ENCODE peak calls at places on chromosomes 13 and 19, in five cellular contexts. One of them, this sample, is unnamed.

GRCh38 chr19:31018951-31019350 is 330.3 kb downstream of the TSHZ3 start:
- DNase-seq in left lung: no peak
- DNase-seq in AG04449: no peak
- DNase-seq in adrenal gland: no peak
- DNase-seq in GM23338: no peak
- DNase-seq in this sample: no peak

GRCh38 chr13:107866666-107867623 is 348.4 kb downstream of the LIG4 start:
- DNase-seq in left lung: peak
- DNase-seq in AG04449: no peak
- DNase-seq in adrenal gland: no peak
- DNase-seq in GM23338: peak
- DNase-seq in this sample: peak

GRCh38 chr13:39038569-39038898 is 278 bp downstream of the NHLRC3 start:
- DNase-seq in left lung: peak
- DNase-seq in AG04449: no peak
- DNase-seq in adrenal gland: no peak
- DNase-seq in GM23338: no peak
- DNase-seq in this sample: no peak

GRCh38 chr13:91398413-91399188 is at the start of gene GPC5:
- DNase-seq in left lung: peak
- DNase-seq in AG04449: no peak
- DNase-seq in adrenal gland: peak
- DNase-seq in GM23338: peak
- DNase-seq in this sample: peak

GRCh38 chr19:35253316-35254286 is 4.8 kb downstream of the LSR start:
- DNase-seq in left lung: peak
- DNase-seq in AG04449: no peak
- DNase-seq in adrenal gland: peak
- DNase-seq in GM23338: peak
- DNase-seq in this sample: no peak

GRCh38 chr19:21677696-21678418 is 89.5 kb downstream of the ZNF100 start:
- DNase-seq in left lung: peak
- DNase-seq in AG04449: no peak
- DNase-seq in adrenal gland: no peak
- DNase-seq in GM23338: peak
- DNase-seq in this sample: no peak

GRCh38 chr13:95603887-95604533 is 40.5 kb downstream of the DZIP1 start:
- DNase-seq in left lung: peak
- DNase-seq in AG04449: no peak
- DNase-seq in adrenal gland: peak
- DNase-seq in GM23338: no peak
- DNase-seq in this sample: peak

GRCh38 chr13:80196756-80197155 is 144.2 kb downstream of the SPRY2 start:
- DNase-seq in left lung: no peak
- DNase-seq in AG04449: no peak
- DNase-seq in adrenal gland: no peak
- DNase-seq in GM23338: no peak
- DNase-seq in this sample: no peak

GRCh38 chr13:26950968-26951367 is 190.4 kb upstream of the GPR12 start:
- DNase-seq in left lung: no peak
- DNase-seq in AG04449: no peak
- DNase-seq in adrenal gland: no peak
- DNase-seq in GM23338: no peak
- DNase-seq in this sample: no peak

GRCh38 chr19:28297036-28297435 is 915.9 kb downstream of the UQCRFS1 start:
- DNase-seq in left lung: no peak
- DNase-seq in AG04449: no peak
- DNase-seq in adrenal gland: no peak
- DNase-seq in GM23338: no peak
- DNase-seq in this sample: no peak

GRCh38 chr19:4144666-4145261 is 8.7 kb upstream of the CREB3L3 start:
- DNase-seq in left lung: no peak
- DNase-seq in AG04449: no peak
- DNase-seq in adrenal gland: peak
- DNase-seq in GM23338: no peak
- DNase-seq in this sample: no peak

GRCh38 chr13:29954082-29955043 is 103.9 kb upstream of the UBL3 start:
- DNase-seq in left lung: no peak
- DNase-seq in AG04449: no peak
- DNase-seq in adrenal gland: no peak
- DNase-seq in GM23338: no peak
- DNase-seq in this sample: no peak

GRCh38 chr13:103102482-103102881 is 36.3 kb upstream of the SLC10A2 start:
- DNase-seq in left lung: no peak
- DNase-seq in AG04449: no peak
- DNase-seq in adrenal gland: no peak
- DNase-seq in GM23338: peak
- DNase-seq in this sample: no peak

GRCh38 chr19:45098521-45099464 is 5.8 kb downstream of the PPP1R37 start:
- DNase-seq in left lung: no peak
- DNase-seq in AG04449: no peak
- DNase-seq in adrenal gland: peak
- DNase-seq in GM23338: no peak
- DNase-seq in this sample: peak

GRCh38 chr19:44455100-44455499 is 6.8 kb upstream of the ZNF229 start:
- DNase-seq in left lung: no peak
- DNase-seq in AG04449: no peak
- DNase-seq in adrenal gland: no peak
- DNase-seq in GM23338: no peak
- DNase-seq in this sample: no peak

GRCh38 chr19:23855676-23856075 is 59.0 kb upstream of the ZNF726 start:
- DNase-seq in left lung: no peak
- DNase-seq in AG04449: no peak
- DNase-seq in adrenal gland: no peak
- DNase-seq in GM23338: peak
- DNase-seq in this sample: no peak

GRCh38 chr19:45781282-45782161 is 768 bp downstream of the DMPK start:
- DNase-seq in left lung: peak
- DNase-seq in AG04449: no peak
- DNase-seq in adrenal gland: peak
- DNase-seq in GM23338: no peak
- DNase-seq in this sample: no peak

GRCh38 chr13:105814219-105814901 is 721.1 kb downstream of the EFNB2 start:
- DNase-seq in left lung: no peak
- DNase-seq in AG04449: no peak
- DNase-seq in adrenal gland: no peak
- DNase-seq in GM23338: no peak
- DNase-seq in this sample: no peak
- TF ChIP-seq CTCF in left lung: no peak
- TF ChIP-seq CTCF in AG04449: no peak
- TF ChIP-seq CTCF in adrenal gland: no peak
- TF ChIP-seq CTCF in GM23338: no peak
- TF ChIP-seq CTCF in this sample: no peak

DNA sequence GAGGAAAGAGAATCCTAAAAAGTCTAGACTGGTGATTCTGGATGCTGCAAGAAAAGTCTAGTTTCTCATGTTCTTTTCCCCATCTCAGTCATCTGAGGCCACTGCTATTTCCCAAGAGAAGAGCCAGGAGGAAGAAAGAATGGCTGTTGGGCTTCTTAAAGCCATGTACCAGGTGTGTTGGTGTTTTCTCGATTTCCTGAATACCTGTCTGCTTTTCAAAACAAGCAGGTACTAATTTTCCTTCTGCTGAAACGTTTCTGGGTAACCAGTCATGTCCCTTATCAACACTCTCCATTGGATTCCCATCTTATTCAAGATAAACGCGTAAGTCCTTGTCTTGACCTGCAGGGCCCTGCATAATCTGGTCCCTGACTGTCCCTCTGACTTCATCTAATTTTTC is 1.1 kb downstream of the ZNF570 start:
- DNase-seq in left lung: no peak
- DNase-seq in AG04449: no peak
- DNase-seq in adrenal gland: no peak
- DNase-seq in GM23338: no peak
- DNase-seq in this sample: no peak
- H3K4me3 ChIP-seq in left lung: peak
- H3K4me3 ChIP-seq in AG04449: peak
- H3K4me3 ChIP-seq in adrenal gland: no peak
- H3K4me3 ChIP-seq in GM23338: peak
- H3K4me3 ChIP-seq in this sample: no peak

GRCh38 chr19:32935629-32936028 is 36.1 kb downstream of the CEP89 start:
- DNase-seq in left lung: no peak
- DNase-seq in AG04449: no peak
- DNase-seq in adrenal gland: no peak
- DNase-seq in GM23338: no peak
- DNase-seq in this sample: no peak
- TF ChIP-seq CTCF in left lung: no peak
- TF ChIP-seq CTCF in AG04449: no peak
- TF ChIP-seq CTCF in adrenal gland: no peak
- TF ChIP-seq CTCF in GM23338: no peak
- TF ChIP-seq CTCF in this sample: no peak

GRCh38 chr19:17283504-17283996 is 1.8 kb downstream of the ANKLE1 start:
- DNase-seq in left lung: no peak
- DNase-seq in AG04449: no peak
- DNase-seq in adrenal gland: no peak
- DNase-seq in GM23338: no peak
- DNase-seq in this sample: no peak

GRCh38 chr19:17286263-17286662 is 4.6 kb downstream of the ANKLE1 start:
- DNase-seq in left lung: no peak
- DNase-seq in AG04449: no peak
- DNase-seq in adrenal gland: no peak
- DNase-seq in GM23338: no peak
- DNase-seq in this sample: no peak

GRCh38 chr19:17282488-17283256 is 971 bp downstream of the ANKLE1 start:
- DNase-seq in left lung: peak
- DNase-seq in AG04449: no peak
- DNase-seq in adrenal gland: peak
- DNase-seq in GM23338: peak
- DNase-seq in this sample: peak

GRCh38 chr19:17286742-17287141 is 5.0 kb downstream of the ANKLE1 start:
- DNase-seq in left lung: no peak
- DNase-seq in AG04449: no peak
- DNase-seq in adrenal gland: no peak
- DNase-seq in GM23338: no peak
- DNase-seq in this sample: no peak

GRCh38 chr19:17285415-17286135 is 3.9 kb downstream of the ANKLE1 start:
- DNase-seq in left lung: no peak
- DNase-seq in AG04449: no peak
- DNase-seq in adrenal gland: no peak
- DNase-seq in GM23338: no peak
- DNase-seq in this sample: no peak
- H3K4me3 ChIP-seq in left lung: no peak
- H3K4me3 ChIP-seq in AG04449: no peak
- H3K4me3 ChIP-seq in adrenal gland: no peak
- H3K4me3 ChIP-seq in GM23338: no peak
- H3K4me3 ChIP-seq in this sample: no peak

GRCh38 chr19:51127755-51128154 is 3.0 kb downstream of the SIGLEC9 start:
- DNase-seq in left lung: no peak
- DNase-seq in AG04449: no peak
- DNase-seq in adrenal gland: peak
- DNase-seq in GM23338: no peak
- DNase-seq in this sample: no peak

GRCh38 chr19:51128227-51128626 is 3.5 kb downstream of the SIGLEC9 start:
- DNase-seq in left lung: no peak
- DNase-seq in AG04449: no peak
- DNase-seq in adrenal gland: no peak
- DNase-seq in GM23338: no peak
- DNase-seq in this sample: no peak

GRCh38 chr19:51129716-51130115 is 5.0 kb downstream of the SIGLEC9 start:
- DNase-seq in left lung: no peak
- DNase-seq in AG04449: no peak
- DNase-seq in adrenal gland: no peak
- DNase-seq in GM23338: no peak
- DNase-seq in this sample: no peak

GRCh38 chr19:51135004-51135403 is 7.1 kb upstream of the SIGLEC7 start:
- DNase-seq in left lung: no peak
- DNase-seq in AG04449: no peak
- DNase-seq in adrenal gland: no peak
- DNase-seq in GM23338: no peak
- DNase-seq in this sample: no peak

GRCh38 chr19:51131780-51132680 is 7.3 kb downstream of the SIGLEC9 start:
- DNase-seq in left lung: no peak
- DNase-seq in AG04449: no peak
- DNase-seq in adrenal gland: peak
- DNase-seq in GM23338: peak
- DNase-seq in this sample: peak
- TF ChIP-seq CTCF in left lung: no peak
- TF ChIP-seq CTCF in AG04449: no peak
- TF ChIP-seq CTCF in adrenal gland: peak
- TF ChIP-seq CTCF in GM23338: peak
- TF ChIP-seq CTCF in this sample: no peak

GRCh38 chr19:55145241-55145640 is 3.8 kb downstream of the TNNT1 start:
- DNase-seq in left lung: no peak
- DNase-seq in AG04449: no peak
- DNase-seq in adrenal gland: no peak
- DNase-seq in GM23338: no peak
- DNase-seq in this sample: no peak
- H3K4me3 ChIP-seq in left lung: no peak
- H3K4me3 ChIP-seq in AG04449: no peak
- H3K4me3 ChIP-seq in adrenal gland: no peak
- H3K4me3 ChIP-seq in GM23338: peak
- H3K4me3 ChIP-seq in this sample: no peak